ENCODE peak calls at places on chromosomes 7 and 10, in six cellular contexts. G is HFF-Myc; V is suprapubic skin; O is stimulated activated CD4-positive, alpha-beta T cell treated with anti-CD3 and anti-CD28 coated beads, Interleukin-1b, Interleukin-23, amount 100 ng/mL, for 48 hours; Y is GM03348; K is colonic mucosa. L is an unnamed sample.

GRCh38 chr7:116395125-116395791 is 104.3 kb upstream of the CAV2 start:
- DNase-seq in G (peak), V (no peak), O (no peak), Y (peak), K (no peak), L (peak)

GRCh38 chr7:79553811-79554555 is 100.5 kb upstream of the MAGI2 start:
- DNase-seq in G (no peak), V (no peak), O (no peak), Y (peak), K (no peak), L (no peak)

GRCh38 chr7:152871005-152871677 is 111.6 kb downstream of the ACTR3B start:
- DNase-seq in G (no peak), V (no peak), O (no peak), Y (no peak), K (no peak), L (no peak)

GRCh38 chr10:132596742-132597279 is 59.2 kb downstream of the INPP5A start:
- DNase-seq in G (no peak), V (no peak), O (no peak), Y (no peak), K (no peak), L (no peak)

GRCh38 chr10:13758761-13759160 is 172.0 kb downstream of the PRPF18 start:
- DNase-seq in G (no peak), V (no peak), O (no peak), Y (peak), K (no peak), L (no peak)

GRCh38 chr10:19638173-19638872 is 177.9 kb upstream of the PLXDC2 start:
- DNase-seq in G (peak), V (no peak), O (no peak), Y (peak), K (no peak), L (no peak)

GRCh38 chr10:64103750-64104149 is 582.5 kb downstream of the REEP3 start:
- DNase-seq in G (no peak), V (no peak), O (no peak), Y (no peak), K (no peak), L (no peak)

GRCh38 chr10:51368943-51369342 is 294.7 kb downstream of the PRKG1 start:
- DNase-seq in G (no peak), V (no peak), O (no peak), Y (no peak), K (no peak), L (no peak)

GRCh38 chr7:158358926-158359645 is 228.5 kb downstream of the PTPRN2 start:
- DNase-seq in G (no peak), V (peak), O (no peak), Y (no peak), K (no peak), L (no peak)

GRCh38 chr10:34651796-34652195 is 163.3 kb downstream of the PARD3 start:
- DNase-seq in G (no peak), V (no peak), O (no peak), Y (no peak), K (no peak), L (no peak)

GRCh38 chr7:52719677-52720076 is 315.8 kb upstream of the POM121L12 start:
- DNase-seq in G (no peak), V (no peak), O (no peak), Y (no peak), K (no peak), L (no peak)

GRCh38 chr10:75776738-75777504 is 345.5 kb downstream of the LRMDA start:
- DNase-seq in G (no peak), V (no peak), O (no peak), Y (no peak), K (no peak), L (no peak)

GRCh38 chr10:96585726-96586418 is 940 bp downstream of the TM9SF3 start:
- DNase-seq in G (no peak), V (no peak), O (no peak), Y (no peak), K (peak), L (no peak)

GRCh38 chr7:147300293-147300692 is 1183.7 kb downstream of the CNTNAP2 start:
- DNase-seq in G (no peak), V (no peak), O (no peak), Y (no peak), K (no peak), L (no peak)

GRCh38 chr10:89241491-89242339 is 9.9 kb downstream of the LIPA start:
- DNase-seq in G (no peak), V (no peak), O (no peak), Y (no peak), K (no peak), L (no peak)

GRCh38 chr10:103814104-103814503 is 41.3 kb downstream of the SH3PXD2A start:
- DNase-seq in G (no peak), V (peak), O (no peak), Y (no peak), K (peak), L (no peak)

GRCh38 chr7:22183522-22184280 is 173.3 kb downstream of the RAPGEF5 start:
- DNase-seq in G (no peak), V (no peak), O (no peak), Y (no peak), K (no peak), L (no peak)

GRCh38 chr10:90179696-90180407 is 478.5 kb downstream of the KIF20B start:
- DNase-seq in G (peak), V (no peak), O (no peak), Y (no peak), K (peak), L (peak)

GRCh38 chr7:140230862-140231778 is 54.3 kb upstream of the KDM7A start:
- DNase-seq in G (no peak), V (peak), O (peak), Y (peak), K (peak), L (peak)

GRCh38 chr7:32299133-32299702 is 191.0 kb downstream of the LSM5 start:
- DNase-seq in G (no peak), V (no peak), O (no peak), Y (no peak), K (no peak), L (no peak)

GRCh38 chr10:7988985-7989384 is 65.5 kb upstream of the GATA3 start:
- DNase-seq in G (no peak), V (no peak), O (no peak), Y (no peak), K (no peak), L (no peak)

GRCh38 chr7:157310676-157311185 is 26.1 kb upstream of the DNAJB6 start:
- DNase-seq in G (no peak), V (no peak), O (no peak), Y (peak), K (no peak), L (no peak)

GRCh38 chr10:10520391-10521385 is 497.0 kb upstream of the CELF2 start:
- DNase-seq in G (no peak), V (no peak), O (peak), Y (no peak), K (no peak), L (no peak)

GRCh38 chr7:82740246-82740848 is 296.8 kb upstream of the CACNA2D1 start:
- DNase-seq in G (no peak), V (no peak), O (no peak), Y (peak), K (peak), L (peak)

GRCh38 chr10:124279298-124279697 is 139.4 kb downstream of the OAT start:
- DNase-seq in G (no peak), V (no peak), O (no peak), Y (no peak), K (no peak), L (no peak)

GRCh38 chr7:135977742-135978066 is 545 bp upstream of the MTPN start:
- DNase-seq in G (no peak), V (no peak), O (no peak), Y (no peak), K (no peak), L (no peak)

GRCh38 chr7:40608321-40609075 is 473.7 kb downstream of the SUGCT start:
- DNase-seq in G (no peak), V (no peak), O (no peak), Y (no peak), K (no peak), L (no peak)

GRCh38 chr10:30980951-30981616 is 50.6 kb downstream of the ZNF438 start:
- DNase-seq in G (peak), V (peak), O (no peak), Y (peak), K (peak), L (no peak)

GRCh38 chr7:49852619-49853462 is 79.4 kb downstream of the VWC2 start:
- DNase-seq in G (peak), V (no peak), O (peak), Y (peak), K (peak), L (no peak)

GRCh38 chr7:26843696-26844095 is 20.7 kb downstream of the SKAP2 start:
- DNase-seq in G (no peak), V (no peak), O (no peak), Y (peak), K (no peak), L (no peak)

GRCh38 chr10:80320377-80320776 is 30.9 kb upstream of the MAT1A start:
- DNase-seq in G (no peak), V (no peak), O (no peak), Y (no peak), K (no peak), L (no peak)

GRCh38 chr7:963236-964078 is 9.0 kb upstream of the ADAP1 start:
- DNase-seq in G (no peak), V (peak), O (no peak), Y (no peak), K (no peak), L (no peak)

GRCh38 chr7:148303295-148304013 is 287.1 kb upstream of the C7orf33 start:
- DNase-seq in G (no peak), V (peak), O (peak), Y (peak), K (peak), L (peak)

GRCh38 chr7:17939111-17939669 is 1.1 kb downstream of the SNX13 start:
- DNase-seq in G (no peak), V (no peak), O (no peak), Y (peak), K (peak), L (no peak)

GRCh38 chr7:116810267-116811116 is 51.9 kb upstream of the CAPZA2 start:
- DNase-seq in G (no peak), V (no peak), O (no peak), Y (peak), K (no peak), L (no peak)

GRCh38 chr10:93893646-93894515 is at the start of gene SLC35G1:
- DNase-seq in G (peak), V (peak), O (peak), Y (peak), K (peak), L (no peak)